ENCODE peak calls at places on chromosomes 6 and 20, in ten cellular contexts. One of them, this sample, is unnamed.

GRCh38 chr6:148398244-148398643 is 55.6 kb downstream of the SASH1 start:
- DNase-seq in Peyer's patch: no peak
- DNase-seq in activated T-cell treated with anti-CD3 and anti-CD28 coated beads for 24 hours: no peak
- DNase-seq in fibroblast of mammary gland: no peak
- DNase-seq in uterus: no peak
- DNase-seq in KG1: no peak
- DNase-seq in effector CD4-positive, alpha-beta T cell: no peak
- DNase-seq in nephron progenitor cell: no peak
- DNase-seq in iris pigment epithelial cell: no peak
- DNase-seq in NCI-H748 treated with DMSO at 0.1 percent for 48 hours: no peak
- DNase-seq in this sample: no peak

GRCh38 chr6:130928993-130929678 is 101.9 kb downstream of the SMLR1 start:
- DNase-seq in Peyer's patch: no peak
- DNase-seq in activated T-cell treated with anti-CD3 and anti-CD28 coated beads for 24 hours: no peak
- DNase-seq in fibroblast of mammary gland: peak; percentile 90
- DNase-seq in uterus: no peak
- DNase-seq in KG1: no peak
- DNase-seq in effector CD4-positive, alpha-beta T cell: no peak
- DNase-seq in nephron progenitor cell: no peak
- DNase-seq in iris pigment epithelial cell: peak; percentile 85
- DNase-seq in NCI-H748 treated with DMSO at 0.1 percent for 48 hours: no peak
- DNase-seq in this sample: peak; percentile 73

GRCh38 chr6:30067460-30068139 is 602 bp downstream of the PPP1R11 start:
- DNase-seq in Peyer's patch: no peak
- DNase-seq in activated T-cell treated with anti-CD3 and anti-CD28 coated beads for 24 hours: no peak
- DNase-seq in fibroblast of mammary gland: no peak
- DNase-seq in uterus: no peak
- DNase-seq in KG1: no peak
- DNase-seq in effector CD4-positive, alpha-beta T cell: no peak
- DNase-seq in nephron progenitor cell: peak; percentile 91
- DNase-seq in iris pigment epithelial cell: no peak
- DNase-seq in NCI-H748 treated with DMSO at 0.1 percent for 48 hours: peak; percentile 91
- DNase-seq in this sample: no peak

GRCh38 chr6:35484921-35485392 is 11.9 kb downstream of the TEAD3 start:
- DNase-seq in Peyer's patch: no peak
- DNase-seq in activated T-cell treated with anti-CD3 and anti-CD28 coated beads for 24 hours: no peak
- DNase-seq in fibroblast of mammary gland: peak; percentile 51
- DNase-seq in uterus: no peak
- DNase-seq in KG1: no peak
- DNase-seq in effector CD4-positive, alpha-beta T cell: no peak
- DNase-seq in nephron progenitor cell: no peak
- DNase-seq in iris pigment epithelial cell: no peak
- DNase-seq in NCI-H748 treated with DMSO at 0.1 percent for 48 hours: no peak
- DNase-seq in this sample: no peak

GRCh38 chr6:88519227-88520019 is 353.3 kb upstream of the CNR1 start:
- DNase-seq in Peyer's patch: no peak
- DNase-seq in activated T-cell treated with anti-CD3 and anti-CD28 coated beads for 24 hours: no peak
- DNase-seq in fibroblast of mammary gland: no peak
- DNase-seq in uterus: no peak
- DNase-seq in KG1: no peak
- DNase-seq in effector CD4-positive, alpha-beta T cell: no peak
- DNase-seq in nephron progenitor cell: no peak
- DNase-seq in iris pigment epithelial cell: no peak
- DNase-seq in NCI-H748 treated with DMSO at 0.1 percent for 48 hours: no peak
- DNase-seq in this sample: no peak

GRCh38 chr6:109804020-109804419 is 112.9 kb downstream of the FIG4 start:
- DNase-seq in Peyer's patch: no peak
- DNase-seq in activated T-cell treated with anti-CD3 and anti-CD28 coated beads for 24 hours: no peak
- DNase-seq in fibroblast of mammary gland: no peak
- DNase-seq in uterus: no peak
- DNase-seq in KG1: no peak
- DNase-seq in effector CD4-positive, alpha-beta T cell: no peak
- DNase-seq in nephron progenitor cell: no peak
- DNase-seq in iris pigment epithelial cell: no peak
- DNase-seq in NCI-H748 treated with DMSO at 0.1 percent for 48 hours: no peak
- DNase-seq in this sample: no peak

GRCh38 chr6:1624071-1624847 is 14.5 kb downstream of the FOXC1 start:
- DNase-seq in Peyer's patch: peak; percentile 49
- DNase-seq in activated T-cell treated with anti-CD3 and anti-CD28 coated beads for 24 hours: no peak
- DNase-seq in fibroblast of mammary gland: no peak
- DNase-seq in uterus: no peak
- DNase-seq in KG1: no peak
- DNase-seq in effector CD4-positive, alpha-beta T cell: no peak
- DNase-seq in nephron progenitor cell: peak; percentile 71
- DNase-seq in iris pigment epithelial cell: peak; percentile 53
- DNase-seq in NCI-H748 treated with DMSO at 0.1 percent for 48 hours: no peak
- DNase-seq in this sample: no peak

GRCh38 chr6:149235130-149235561 is 82.4 kb upstream of the TAB2 start:
- DNase-seq in Peyer's patch: no peak
- DNase-seq in activated T-cell treated with anti-CD3 and anti-CD28 coated beads for 24 hours: no peak
- DNase-seq in fibroblast of mammary gland: peak; percentile 95
- DNase-seq in uterus: no peak
- DNase-seq in KG1: peak; percentile 50
- DNase-seq in effector CD4-positive, alpha-beta T cell: no peak
- DNase-seq in nephron progenitor cell: no peak
- DNase-seq in iris pigment epithelial cell: peak; percentile 97
- DNase-seq in NCI-H748 treated with DMSO at 0.1 percent for 48 hours: peak; percentile 52
- DNase-seq in this sample: no peak

GRCh38 chr6:110331816-110332215 is 26.3 kb downstream of the METTL24 start:
- DNase-seq in Peyer's patch: no peak
- DNase-seq in activated T-cell treated with anti-CD3 and anti-CD28 coated beads for 24 hours: no peak
- DNase-seq in fibroblast of mammary gland: no peak
- DNase-seq in uterus: peak; percentile 65
- DNase-seq in KG1: no peak
- DNase-seq in effector CD4-positive, alpha-beta T cell: no peak
- DNase-seq in nephron progenitor cell: peak; percentile 30
- DNase-seq in iris pigment epithelial cell: no peak
- DNase-seq in NCI-H748 treated with DMSO at 0.1 percent for 48 hours: no peak
- DNase-seq in this sample: peak; percentile 30

GRCh38 chr20:24781061-24781980 is 167.7 kb upstream of the CST7 start:
- DNase-seq in Peyer's patch: peak; percentile 44
- DNase-seq in activated T-cell treated with anti-CD3 and anti-CD28 coated beads for 24 hours: no peak
- DNase-seq in fibroblast of mammary gland: peak; percentile 40
- DNase-seq in uterus: no peak
- DNase-seq in KG1: no peak
- DNase-seq in effector CD4-positive, alpha-beta T cell: no peak
- DNase-seq in nephron progenitor cell: peak; percentile 23
- DNase-seq in iris pigment epithelial cell: peak; percentile 22
- DNase-seq in NCI-H748 treated with DMSO at 0.1 percent for 48 hours: no peak
- DNase-seq in this sample: peak; percentile 33

GRCh38 chr6:78810146-78810545 is 57.2 kb upstream of the IRAK1BP1 start:
- DNase-seq in Peyer's patch: no peak
- DNase-seq in activated T-cell treated with anti-CD3 and anti-CD28 coated beads for 24 hours: no peak
- DNase-seq in fibroblast of mammary gland: peak; percentile 51
- DNase-seq in uterus: no peak
- DNase-seq in KG1: no peak
- DNase-seq in effector CD4-positive, alpha-beta T cell: no peak
- DNase-seq in nephron progenitor cell: peak; percentile 19
- DNase-seq in iris pigment epithelial cell: peak; percentile 56
- DNase-seq in NCI-H748 treated with DMSO at 0.1 percent for 48 hours: peak; percentile 85
- DNase-seq in this sample: peak; percentile 25

GRCh38 chr6:139376604-139377218 is 2.3 kb upstream of the CITED2 start:
- DNase-seq in Peyer's patch: no peak
- DNase-seq in activated T-cell treated with anti-CD3 and anti-CD28 coated beads for 24 hours: no peak
- DNase-seq in fibroblast of mammary gland: peak; percentile 52
- DNase-seq in uterus: peak; percentile 72
- DNase-seq in KG1: no peak
- DNase-seq in effector CD4-positive, alpha-beta T cell: no peak
- DNase-seq in nephron progenitor cell: no peak
- DNase-seq in iris pigment epithelial cell: peak; percentile 41
- DNase-seq in NCI-H748 treated with DMSO at 0.1 percent for 48 hours: no peak
- DNase-seq in this sample: peak; percentile 78

GRCh38 chr6:9272671-9273070 is 837.3 kb upstream of the SLC35B3 start:
- DNase-seq in Peyer's patch: no peak
- DNase-seq in activated T-cell treated with anti-CD3 and anti-CD28 coated beads for 24 hours: no peak
- DNase-seq in fibroblast of mammary gland: no peak
- DNase-seq in uterus: no peak
- DNase-seq in KG1: no peak
- DNase-seq in effector CD4-positive, alpha-beta T cell: no peak
- DNase-seq in nephron progenitor cell: no peak
- DNase-seq in iris pigment epithelial cell: no peak
- DNase-seq in NCI-H748 treated with DMSO at 0.1 percent for 48 hours: no peak
- DNase-seq in this sample: no peak

GRCh38 chr6:17385660-17386059 is 7.7 kb upstream of the CAP2 start:
- DNase-seq in Peyer's patch: no peak
- DNase-seq in activated T-cell treated with anti-CD3 and anti-CD28 coated beads for 24 hours: no peak
- DNase-seq in fibroblast of mammary gland: peak; percentile 9
- DNase-seq in uterus: no peak
- DNase-seq in KG1: no peak
- DNase-seq in effector CD4-positive, alpha-beta T cell: no peak
- DNase-seq in nephron progenitor cell: no peak
- DNase-seq in iris pigment epithelial cell: peak; percentile 45
- DNase-seq in NCI-H748 treated with DMSO at 0.1 percent for 48 hours: no peak
- DNase-seq in this sample: no peak

GRCh38 chr6:107634147-107635057 is 144.5 kb downstream of the SOBP start:
- DNase-seq in Peyer's patch: no peak
- DNase-seq in activated T-cell treated with anti-CD3 and anti-CD28 coated beads for 24 hours: no peak
- DNase-seq in fibroblast of mammary gland: no peak
- DNase-seq in uterus: no peak
- DNase-seq in KG1: no peak
- DNase-seq in effector CD4-positive, alpha-beta T cell: no peak
- DNase-seq in nephron progenitor cell: no peak
- DNase-seq in iris pigment epithelial cell: no peak
- DNase-seq in NCI-H748 treated with DMSO at 0.1 percent for 48 hours: no peak
- DNase-seq in this sample: peak; percentile 27

GRCh38 chr6:1215884-1216487 is 95.9 kb upstream of the FOXQ1 start:
- DNase-seq in Peyer's patch: no peak
- DNase-seq in activated T-cell treated with anti-CD3 and anti-CD28 coated beads for 24 hours: no peak
- DNase-seq in fibroblast of mammary gland: no peak
- DNase-seq in uterus: no peak
- DNase-seq in KG1: no peak
- DNase-seq in effector CD4-positive, alpha-beta T cell: no peak
- DNase-seq in nephron progenitor cell: no peak
- DNase-seq in iris pigment epithelial cell: no peak
- DNase-seq in NCI-H748 treated with DMSO at 0.1 percent for 48 hours: no peak
- DNase-seq in this sample: no peak

GRCh38 chr6:87926072-87926471 is 121.6 kb upstream of the SPACA1 start:
- DNase-seq in Peyer's patch: no peak
- DNase-seq in activated T-cell treated with anti-CD3 and anti-CD28 coated beads for 24 hours: no peak
- DNase-seq in fibroblast of mammary gland: no peak
- DNase-seq in uterus: no peak
- DNase-seq in KG1: no peak
- DNase-seq in effector CD4-positive, alpha-beta T cell: no peak
- DNase-seq in nephron progenitor cell: no peak
- DNase-seq in iris pigment epithelial cell: no peak
- DNase-seq in NCI-H748 treated with DMSO at 0.1 percent for 48 hours: no peak
- DNase-seq in this sample: no peak

GRCh38 chr20:44640522-44640921 is 11.0 kb downstream of the ADA start:
- DNase-seq in Peyer's patch: no peak
- DNase-seq in activated T-cell treated with anti-CD3 and anti-CD28 coated beads for 24 hours: no peak
- DNase-seq in fibroblast of mammary gland: no peak
- DNase-seq in uterus: no peak
- DNase-seq in KG1: no peak
- DNase-seq in effector CD4-positive, alpha-beta T cell: no peak
- DNase-seq in nephron progenitor cell: no peak
- DNase-seq in iris pigment epithelial cell: no peak
- DNase-seq in NCI-H748 treated with DMSO at 0.1 percent for 48 hours: no peak
- DNase-seq in this sample: no peak

GRCh38 chr20:25247100-25247665 is 702 bp upstream of the PYGB start:
- DNase-seq in Peyer's patch: peak; percentile 81
- DNase-seq in activated T-cell treated with anti-CD3 and anti-CD28 coated beads for 24 hours: no peak
- DNase-seq in fibroblast of mammary gland: peak; percentile 69
- DNase-seq in uterus: peak; percentile 63
- DNase-seq in KG1: no peak
- DNase-seq in effector CD4-positive, alpha-beta T cell: no peak
- DNase-seq in nephron progenitor cell: peak; percentile 52
- DNase-seq in iris pigment epithelial cell: peak; percentile 73
- DNase-seq in NCI-H748 treated with DMSO at 0.1 percent for 48 hours: peak; percentile 62
- DNase-seq in this sample: peak; percentile 85

GRCh38 chr20:61684583-61685235 is 381.0 kb downstream of the TAF4 start:
- DNase-seq in Peyer's patch: no peak
- DNase-seq in activated T-cell treated with anti-CD3 and anti-CD28 coated beads for 24 hours: no peak
- DNase-seq in fibroblast of mammary gland: no peak
- DNase-seq in uterus: no peak
- DNase-seq in KG1: no peak
- DNase-seq in effector CD4-positive, alpha-beta T cell: no peak
- DNase-seq in nephron progenitor cell: no peak
- DNase-seq in iris pigment epithelial cell: no peak
- DNase-seq in NCI-H748 treated with DMSO at 0.1 percent for 48 hours: peak; percentile 16
- DNase-seq in this sample: no peak

GRCh38 chr6:137001977-137002302 is 42.8 kb downstream of the IL20RA start:
- DNase-seq in Peyer's patch: no peak
- DNase-seq in activated T-cell treated with anti-CD3 and anti-CD28 coated beads for 24 hours: no peak
- DNase-seq in fibroblast of mammary gland: no peak
- DNase-seq in uterus: no peak
- DNase-seq in KG1: no peak
- DNase-seq in effector CD4-positive, alpha-beta T cell: no peak
- DNase-seq in nephron progenitor cell: no peak
- DNase-seq in iris pigment epithelial cell: no peak
- DNase-seq in NCI-H748 treated with DMSO at 0.1 percent for 48 hours: no peak
- DNase-seq in this sample: no peak

GRCh38 chr6:110329729-110330436 is 28.3 kb downstream of the METTL24 start:
- DNase-seq in Peyer's patch: no peak
- DNase-seq in activated T-cell treated with anti-CD3 and anti-CD28 coated beads for 24 hours: no peak
- DNase-seq in fibroblast of mammary gland: peak; percentile 2
- DNase-seq in uterus: no peak
- DNase-seq in KG1: no peak
- DNase-seq in effector CD4-positive, alpha-beta T cell: no peak
- DNase-seq in nephron progenitor cell: peak; percentile 33
- DNase-seq in iris pigment epithelial cell: peak; percentile 50
- DNase-seq in NCI-H748 treated with DMSO at 0.1 percent for 48 hours: no peak
- DNase-seq in this sample: peak; percentile 43

GRCh38 chr6:57324538-57324937 is 7.1 kb downstream of the PRIM2 start:
- DNase-seq in Peyer's patch: no peak
- DNase-seq in activated T-cell treated with anti-CD3 and anti-CD28 coated beads for 24 hours: no peak
- DNase-seq in fibroblast of mammary gland: peak; percentile 31
- DNase-seq in uterus: no peak
- DNase-seq in KG1: no peak
- DNase-seq in effector CD4-positive, alpha-beta T cell: no peak
- DNase-seq in nephron progenitor cell: no peak
- DNase-seq in iris pigment epithelial cell: no peak
- DNase-seq in NCI-H748 treated with DMSO at 0.1 percent for 48 hours: peak; percentile 9
- DNase-seq in this sample: no peak

GRCh38 chr6:114108119-114109002 is 137.4 kb upstream of the HDAC2 start:
- DNase-seq in Peyer's patch: peak; percentile 62
- DNase-seq in activated T-cell treated with anti-CD3 and anti-CD28 coated beads for 24 hours: peak; percentile 1
- DNase-seq in fibroblast of mammary gland: peak; percentile 65
- DNase-seq in uterus: peak; percentile 16
- DNase-seq in KG1: no peak
- DNase-seq in effector CD4-positive, alpha-beta T cell: no peak
- DNase-seq in nephron progenitor cell: peak; percentile 82
- DNase-seq in iris pigment epithelial cell: peak; percentile 54
- DNase-seq in NCI-H748 treated with DMSO at 0.1 percent for 48 hours: peak; percentile 60
- DNase-seq in this sample: peak; percentile 81

GRCh38 chr20:53738039-53738944 is 144.7 kb upstream of the ZNF217 start:
- DNase-seq in Peyer's patch: peak; percentile 78
- DNase-seq in activated T-cell treated with anti-CD3 and anti-CD28 coated beads for 24 hours: no peak
- DNase-seq in fibroblast of mammary gland: peak; percentile 73
- DNase-seq in uterus: peak; percentile 70
- DNase-seq in KG1: no peak
- DNase-seq in effector CD4-positive, alpha-beta T cell: no peak
- DNase-seq in nephron progenitor cell: peak; percentile 73
- DNase-seq in iris pigment epithelial cell: peak; percentile 94
- DNase-seq in NCI-H748 treated with DMSO at 0.1 percent for 48 hours: no peak
- DNase-seq in this sample: peak; percentile 85

GRCh38 chr20:49729780-49730179 is 16.1 kb upstream of the B4GALT5 start:
- DNase-seq in Peyer's patch: no peak
- DNase-seq in activated T-cell treated with anti-CD3 and anti-CD28 coated beads for 24 hours: no peak
- DNase-seq in fibroblast of mammary gland: peak; percentile 35
- DNase-seq in uterus: no peak
- DNase-seq in KG1: no peak
- DNase-seq in effector CD4-positive, alpha-beta T cell: no peak
- DNase-seq in nephron progenitor cell: no peak
- DNase-seq in iris pigment epithelial cell: peak; percentile 52
- DNase-seq in NCI-H748 treated with DMSO at 0.1 percent for 48 hours: no peak
- DNase-seq in this sample: peak; percentile 76

GRCh38 chr20:62048821-62049291 is 16.8 kb downstream of the TAF4 start:
- DNase-seq in Peyer's patch: peak; percentile 25
- DNase-seq in activated T-cell treated with anti-CD3 and anti-CD28 coated beads for 24 hours: no peak
- DNase-seq in fibroblast of mammary gland: no peak
- DNase-seq in uterus: no peak
- DNase-seq in KG1: no peak
- DNase-seq in effector CD4-positive, alpha-beta T cell: no peak
- DNase-seq in nephron progenitor cell: no peak
- DNase-seq in iris pigment epithelial cell: no peak
- DNase-seq in NCI-H748 treated with DMSO at 0.1 percent for 48 hours: no peak
- DNase-seq in this sample: no peak

GRCh38 chr6:112539355-112539754 is 192.2 kb downstream of the RFPL4B start:
- DNase-seq in Peyer's patch: no peak
- DNase-seq in activated T-cell treated with anti-CD3 and anti-CD28 coated beads for 24 hours: no peak
- DNase-seq in fibroblast of mammary gland: no peak
- DNase-seq in uterus: no peak
- DNase-seq in KG1: no peak
- DNase-seq in effector CD4-positive, alpha-beta T cell: no peak
- DNase-seq in nephron progenitor cell: no peak
- DNase-seq in iris pigment epithelial cell: no peak
- DNase-seq in NCI-H748 treated with DMSO at 0.1 percent for 48 hours: no peak
- DNase-seq in this sample: no peak

This sample was measured in cardiac muscle cell.